ENCODE peak calls at places on chromosome 3, in five cellular contexts. W is Peyer's patch, B is H9, T is A549, D is heart left ventricle. H is an unnamed sample.

GRCh38 chr3:38969321-38970235 is 82.2 kb downstream of the SCN11A start:
- DNase-seq in W (no peak), B (no peak), T (no peak), D (no peak), H (no peak)

GRCh38 chr3:196641278-196642058 is 2.0 kb downstream of the NRROS start:
- DNase-seq in W (peak), B (no peak), T (no peak), D (no peak), H (no peak)

GRCh38 chr3:49636883-49637609 is 37.1 kb upstream of the APEH start:
- DNase-seq in W (no peak), B (no peak), T (no peak), D (no peak), H (peak)

GRCh38 chr3:60434323-60434722 is 816.9 kb downstream of the FHIT start:
- DNase-seq in W (no peak), B (no peak), T (no peak), D (no peak), H (no peak)

GRCh38 chr3:138862924-138863775 is 28.4 kb upstream of the PIK3CB start:
- DNase-seq in W (no peak), B (peak), T (peak), D (peak), H (peak)

GRCh38 chr3:39317571-39318169 is 11.8 kb upstream of the CCR8 start:
- DNase-seq in W (no peak), B (no peak), T (peak), D (no peak), H (no peak)

GRCh38 chr3:33482126-33482525 is 41.9 kb upstream of the UBP1 start:
- DNase-seq in W (no peak), B (no peak), T (no peak), D (no peak), H (no peak)

GRCh38 chr3:119401502-119402440 is 61.6 kb downstream of the TMEM39A start:
- DNase-seq in W (no peak), B (peak), T (no peak), D (no peak), H (no peak)

GRCh38 chr3:24881239-24881638 is 386.6 kb upstream of the THRB start:
- DNase-seq in W (no peak), B (no peak), T (no peak), D (no peak), H (no peak)

GRCh38 chr3:23776352-23776891 is 29.3 kb upstream of the UBE2E1 start:
- DNase-seq in W (no peak), B (no peak), T (no peak), D (no peak), H (no peak)

GRCh38 chr3:179706233-179706632 is 53.4 kb downstream of the USP13 start:
- DNase-seq in W (no peak), B (no peak), T (no peak), D (no peak), H (no peak)

GRCh38 chr3:197541756-197542539 is 13.8 kb downstream of the BDH1 start:
- DNase-seq in W (no peak), B (peak), T (no peak), D (peak), H (peak)

GRCh38 chr3:51386159-51386851 is 1.2 kb downstream of the MANF start:
- DNase-seq in W (no peak), B (peak), T (no peak), D (no peak), H (no peak)

GRCh38 chr3:195140816-195141793 is 129.9 kb downstream of the XXYLT1 start:
- DNase-seq in W (no peak), B (no peak), T (no peak), D (no peak), H (no peak)

GRCh38 chr3:171116802-171117395 is 90.4 kb upstream of the SLC2A2 start:
- DNase-seq in W (no peak), B (no peak), T (no peak), D (no peak), H (no peak)

GRCh38 chr3:57559526-57559925 is 3.5 kb downstream of the PDE12 start:
- DNase-seq in W (no peak), B (no peak), T (no peak), D (no peak), H (no peak)

GRCh38 chr3:128447561-128448013 is 19.1 kb downstream of the DNAJB8 start:
- DNase-seq in W (no peak), B (no peak), T (no peak), D (no peak), H (no peak)

GRCh38 chr3:31776016-31776415 is 205.0 kb downstream of the OSBPL10 start:
- DNase-seq in W (no peak), B (no peak), T (no peak), D (no peak), H (peak)

GRCh38 chr3:18751514-18751913 is 326.4 kb upstream of the SATB1 start:
- DNase-seq in W (no peak), B (no peak), T (no peak), D (no peak), H (no peak)

GRCh38 chr3:174125267-174125844 is 727.8 kb downstream of the NLGN1 start:
- DNase-seq in W (no peak), B (peak), T (no peak), D (no peak), H (peak)

GRCh38 chr3:15460891-15461524 is 33.6 kb downstream of the EAF1 start:
- DNase-seq in W (no peak), B (no peak), T (no peak), D (no peak), H (no peak)

GRCh38 chr3:146970236-146970635 is 365.1 kb upstream of the PLSCR5 start:
- DNase-seq in W (no peak), B (no peak), T (no peak), D (no peak), H (no peak)

GRCh38 chr3:50655009-50655830 is 19.5 kb upstream of the DOCK3 start:
- DNase-seq in W (no peak), B (no peak), T (no peak), D (peak), H (no peak)

GRCh38 chr3:114632757-114633424 is 339.1 kb downstream of the TIGIT start:
- DNase-seq in W (no peak), B (no peak), T (no peak), D (no peak), H (no peak)

GRCh38 chr3:66441124-66441523 is 59.7 kb downstream of the LRIG1 start:
- DNase-seq in W (no peak), B (no peak), T (no peak), D (no peak), H (peak)

GRCh38 chr3:37402351-37402750 is 228.0 kb upstream of the LRRFIP2 start:
- DNase-seq in W (no peak), B (no peak), T (no peak), D (no peak), H (no peak)

DNA sequence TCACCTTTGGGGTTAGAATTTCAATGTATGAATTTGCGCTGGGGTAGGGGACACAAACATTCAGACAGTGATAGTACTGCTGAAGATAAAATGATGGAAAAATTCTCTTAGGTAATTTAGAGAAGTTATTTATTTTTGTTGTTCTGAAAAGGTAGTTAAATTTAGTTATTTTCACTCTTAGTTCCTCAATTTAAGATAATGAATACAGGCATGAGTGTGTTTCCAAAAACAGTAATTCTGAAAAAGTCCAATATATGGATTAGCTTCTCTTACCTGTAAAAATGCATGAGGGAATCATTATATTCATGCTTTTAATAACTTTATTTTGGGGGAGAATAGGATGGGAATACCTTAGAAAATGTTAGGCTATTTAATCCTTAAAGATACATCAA is 103.7 kb downstream of the FNDC3B start:
- DNase-seq in W (no peak), B (no peak), T (no peak), D (no peak), H (no peak)
- H3K27ac ChIP-seq in W (peak), B (no peak), T (peak), D (peak), H (no peak)

GRCh38 chr3:151423091-151423490 is 37.8 kb downstream of the IGSF10 start:
- DNase-seq in W (no peak), B (no peak), T (no peak), D (no peak), H (no peak)

GRCh38 chr3:151419806-151420205 is 35.3 kb upstream of the P2RY12 start:
- DNase-seq in W (no peak), B (no peak), T (no peak), D (no peak), H (no peak)

GRCh38 chr3:151425640-151426336 is 35.1 kb downstream of the IGSF10 start:
- DNase-seq in W (no peak), B (no peak), T (no peak), D (no peak), H (no peak)

GRCh38 chr3:151426337-151426648 is 34.6 kb downstream of the IGSF10 start:
- DNase-seq in W (no peak), B (no peak), T (no peak), D (no peak), H (no peak)

DNA sequence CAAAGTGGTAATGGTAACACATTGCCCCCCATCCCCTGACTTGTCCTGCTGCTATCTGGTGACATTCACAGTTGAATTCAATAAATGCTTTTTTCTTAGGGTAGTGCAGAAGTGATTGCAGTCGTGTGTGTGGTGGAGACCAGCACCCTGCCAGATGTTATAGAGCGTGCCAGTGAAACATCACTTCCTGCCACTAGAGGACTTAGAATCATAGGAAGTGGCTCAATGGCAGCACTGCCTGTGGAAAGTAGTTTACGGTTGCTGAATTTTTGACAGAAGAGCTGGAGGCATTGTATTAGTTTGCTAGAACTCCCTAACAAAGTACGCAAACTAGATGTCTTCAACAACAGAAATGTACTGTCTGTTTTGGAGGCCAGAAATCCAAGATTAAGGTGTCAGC is 37.4 kb upstream of the P2RY12 start:
- DNase-seq in W (no peak), B (no peak), T (no peak), D (no peak), H (no peak)
- TF ChIP-seq CTCF in W (no peak), B (peak), T (no peak), D (no peak), H (no peak)

GRCh38 chr3:126025116-126025729 is 56.2 kb downstream of the ROPN1B start:
- DNase-seq in W (no peak), B (peak), T (no peak), D (no peak), H (no peak)

GRCh38 chr3:126026277-126026751 is 57.3 kb downstream of the ROPN1B start:
- DNase-seq in W (peak), B (no peak), T (no peak), D (no peak), H (no peak)

GRCh38 chr3:126028096-126028495 is 55.8 kb downstream of the SLC41A3 start:
- DNase-seq in W (no peak), B (peak), T (no peak), D (no peak), H (no peak)

GRCh38 chr3:126025862-126026261 is 56.9 kb downstream of the ROPN1B start:
- DNase-seq in W (peak), B (no peak), T (no peak), D (no peak), H (no peak)

DNA sequence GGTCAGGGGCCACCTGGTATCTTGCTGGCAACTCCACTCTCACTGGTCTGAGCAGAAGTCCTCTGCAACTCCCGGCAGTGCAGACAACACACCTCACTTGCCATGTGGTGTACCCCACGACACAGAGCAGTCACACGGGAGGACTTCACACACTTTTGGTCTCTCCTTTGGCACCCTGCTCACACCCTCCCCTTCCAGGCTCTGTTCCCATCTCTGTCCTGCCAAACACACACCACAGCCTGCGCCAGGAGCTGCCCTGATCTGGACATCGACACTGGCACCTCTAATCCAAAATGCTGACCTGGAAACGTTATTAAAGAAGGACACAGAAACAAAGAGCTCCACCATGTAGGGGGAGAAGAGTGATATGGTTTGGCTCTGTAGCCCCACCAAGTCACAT is 57.2 kb downstream of the SLC41A3 start:
- DNase-seq in W (no peak), B (no peak), T (no peak), D (no peak), H (no peak)
- H3K27ac ChIP-seq in W (no peak), B (no peak), T (no peak), D (no peak), H (no peak)

DNA sequence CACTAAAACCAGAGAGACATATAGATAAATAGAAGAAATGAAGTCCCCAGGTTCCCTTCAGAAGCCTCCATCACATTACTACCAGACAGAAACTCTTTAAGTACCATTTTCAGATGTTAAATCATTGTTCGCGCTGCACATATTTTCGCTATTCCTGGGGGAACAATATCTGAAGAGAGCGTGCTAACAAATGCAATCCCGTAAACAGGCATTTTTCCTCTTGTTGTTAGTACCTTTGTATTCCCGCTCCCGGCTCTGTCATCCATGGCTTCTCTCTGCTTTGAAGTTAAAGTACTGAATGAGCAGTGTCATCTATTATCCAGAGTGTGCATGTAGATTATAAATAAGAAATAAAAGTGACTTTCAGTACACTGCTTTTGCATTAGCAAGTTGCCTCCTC is 412.3 kb downstream of the FOXP1 start:
- DNase-seq in W (no peak), B (no peak), T (no peak), D (no peak), H (no peak)
- TF ChIP-seq CTCF in W (no peak), B (no peak), T (no peak), D (no peak), H (no peak)

GRCh38 chr3:149234671-149235245 is 13.1 kb upstream of the CP start:
- DNase-seq in W (no peak), B (no peak), T (no peak), D (no peak), H (no peak)
- H3K27ac ChIP-seq in W (no peak), B (no peak), T (no peak), D (no peak), H (no peak)

H was measured in RWPE1.